ENCODE peak calls at places on chromosomes 2 and 18, in seven cellular contexts. P is fibroblast of mammary gland, H is GM12865, V is brain microvascular endothelial cell, C is IMR-90, U is A549, Y is PC-9. B is an unnamed sample.

GRCh38 chr2:187658952-187659525 is 104.8 kb upstream of the TFPI start:
- DNase-seq in Y (no peak), P (peak; percentile 41), U (peak; percentile 44), C (peak; percentile 45), V (peak; percentile 44), H (peak; percentile 36), B (no peak)

GRCh38 chr2:129229830-129230441 is 749.5 kb upstream of the RAB6C start:
- DNase-seq in U (no peak), Y (no peak), P (no peak), H (no peak), C (no peak), V (no peak), B (no peak)

GRCh38 chr2:147782521-147782920 is 62.3 kb upstream of the ACVR2A start:
- DNase-seq in U (no peak), H (no peak), V (peak; percentile 25), Y (no peak), P (peak; percentile 89), C (peak; percentile 80), B (no peak)

GRCh38 chr2:105180491-105180972 is 61.0 kb upstream of the GPR45 start:
- DNase-seq in P (no peak), H (no peak), Y (no peak), V (no peak), C (no peak), U (no peak), B (no peak)

GRCh38 chr2:233456111-233456510 is 101.8 kb downstream of the DGKD start:
- DNase-seq in H (no peak), Y (no peak), U (no peak), V (no peak), C (no peak), P (no peak), B (no peak)

GRCh38 chr2:172735646-172736418 is at the start of gene RAPGEF4:
- DNase-seq in U (no peak), C (no peak), Y (no peak), P (no peak), H (no peak), V (no peak), B (peak; percentile 48)

GRCh38 chr18:68847219-68847860 is 49.5 kb downstream of the CCDC102B start:
- DNase-seq in Y (peak; percentile 37), H (peak; percentile 42), C (peak; percentile 63), P (peak; percentile 69), U (peak; percentile 21), V (no peak), B (no peak)

GRCh38 chr2:165877565-165878550 is 75.7 kb downstream of the TTC21B start:
- DNase-seq in P (peak; percentile 74), Y (peak; percentile 52), H (peak; percentile 66), V (no peak), C (peak; percentile 66), U (no peak), B (no peak)

GRCh38 chr2:102660070-102660469 is 40.7 kb downstream of the SLC9A2 start:
- DNase-seq in H (no peak), P (no peak), U (peak; percentile 9), V (no peak), C (no peak), Y (no peak), B (no peak)

GRCh38 chr2:10579441-10580169 is 110.2 kb downstream of the NOL10 start:
- DNase-seq in H (no peak), U (no peak), V (no peak), P (no peak), C (no peak), Y (no peak), B (no peak)

GRCh38 chr18:8839285-8839684 is 133.9 kb downstream of the MTCL1 start:
- DNase-seq in U (no peak), P (no peak), H (no peak), C (no peak), Y (no peak), V (no peak), B (no peak)

GRCh38 chr2:157684940-157685466 is 56.3 kb upstream of the ACVR1C start:
- DNase-seq in V (no peak), C (no peak), U (no peak), H (no peak), Y (no peak), P (no peak), B (no peak)

GRCh38 chr2:8376603-8377423 is 305.0 kb upstream of the ID2 start:
- DNase-seq in Y (no peak), H (no peak), C (no peak), U (no peak), V (no peak), P (no peak), B (no peak)

GRCh38 chr2:39932198-39932597 is 153.1 kb upstream of the THUMPD2 start:
- DNase-seq in C (peak; percentile 56), Y (peak; percentile 30), V (no peak), P (no peak), U (no peak), H (no peak), B (no peak)

GRCh38 chr2:176181551-176181950 is 6.9 kb upstream of the HOXD1 start:
- DNase-seq in P (no peak), H (no peak), V (no peak), Y (no peak), C (no peak), U (no peak), B (no peak)

GRCh38 chr2:99153921-99154604 is 679 bp downstream of the TSGA10 start:
- DNase-seq in V (no peak), C (peak; percentile 10), P (peak; percentile 24), U (no peak), Y (no peak), H (no peak), B (no peak)

GRCh38 chr2:175981546-175981945 is 20.5 kb downstream of the LNPK start:
- DNase-seq in P (no peak), C (no peak), Y (no peak), H (no peak), U (no peak), V (no peak), B (no peak)

GRCh38 chr2:238513346-238513745 is 86.6 kb downstream of the ASB1 start:
- DNase-seq in P (peak; percentile 77), V (peak; percentile 38), Y (no peak), U (peak; percentile 64), H (peak; percentile 48), C (peak; percentile 29), B (peak; percentile 74)

GRCh38 chr2:81481242-81481993 is 1176.9 kb upstream of the LRRTM1 start:
- DNase-seq in Y (no peak), V (no peak), U (peak; percentile 7), C (no peak), P (no peak), H (no peak), B (no peak)

GRCh38 chr2:237326250-237327171 is 87.5 kb downstream of the COL6A3 start:
- DNase-seq in P (no peak), C (peak; percentile 87), U (no peak), Y (no peak), V (no peak), H (no peak), B (no peak)

GRCh38 chr18:65753520-65753919 is 2.7 kb downstream of the CDH7 start:
- DNase-seq in U (peak; percentile 69), H (peak; percentile 3), Y (no peak), V (no peak), P (no peak), C (no peak), B (peak; percentile 57)
- TF ChIP-seq CTCF in U (no peak), H (peak; percentile 12), Y (peak; percentile 56), V (peak; percentile 75), P (no peak), C (no peak), B (peak; percentile 52)

GRCh38 chr2:234789926-234790325 is 161.9 kb upstream of the SH3BP4 start:
- DNase-seq in H (no peak), U (no peak), C (no peak), Y (no peak), V (no peak), P (no peak), B (no peak)

GRCh38 chr2:234792566-234792965 is 159.3 kb upstream of the SH3BP4 start:
- DNase-seq in Y (no peak), H (no peak), U (no peak), V (peak; percentile 87), P (no peak), C (no peak), B (no peak)

GRCh38 chr2:234788841-234789240 is 163.0 kb upstream of the SH3BP4 start:
- DNase-seq in U (no peak), V (no peak), Y (no peak), C (no peak), P (no peak), H (no peak), B (no peak)

DNA sequence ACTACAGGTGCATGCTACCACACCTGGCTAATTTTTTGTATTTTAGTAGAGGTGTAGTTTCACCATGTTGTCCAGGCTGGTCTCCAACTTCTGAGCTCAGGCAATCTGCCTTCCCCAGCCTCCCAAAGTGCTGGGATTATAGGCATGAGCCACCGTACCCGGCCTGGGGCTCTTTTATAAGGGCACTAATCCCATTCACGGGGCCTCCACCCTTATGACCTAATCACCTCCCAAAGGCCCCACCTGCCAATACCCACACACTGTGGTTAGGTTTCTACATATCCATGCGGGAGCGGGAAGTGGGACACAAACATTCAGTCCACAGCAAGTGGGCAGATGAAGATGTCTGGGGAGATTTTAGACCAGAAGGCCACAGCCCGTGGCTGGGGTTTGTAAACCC is 164.7 kb upstream of the SH3BP4 start:
- DNase-seq in V (no peak), Y (no peak), H (no peak), P (no peak), U (no peak), C (no peak), B (no peak)
- TF ChIP-seq CTCF in V (no peak), Y (no peak), H (no peak), P (no peak), U (no peak), C (no peak), B (no peak)

DNA sequence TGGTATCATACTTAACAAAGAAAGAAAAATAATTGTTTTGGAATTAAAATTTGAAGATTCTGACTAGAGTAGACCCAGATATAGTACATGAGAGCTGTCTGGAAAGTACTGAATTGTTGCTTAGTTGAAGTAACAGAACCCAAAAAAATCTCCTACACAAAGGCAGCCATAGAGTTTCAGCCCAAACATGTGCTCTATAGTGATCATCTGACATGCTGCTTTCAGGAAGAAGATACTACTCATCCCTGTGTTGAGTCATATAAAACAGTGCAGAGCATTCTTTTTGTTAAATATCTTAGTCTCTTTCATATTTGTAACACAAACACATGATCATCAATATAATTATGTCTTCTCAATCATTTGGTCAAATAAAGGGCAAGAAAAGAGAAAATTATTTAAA is 84.8 kb upstream of the PTPRM start:
- DNase-seq in H (no peak), Y (no peak), C (no peak), P (peak; percentile 52), V (no peak), U (no peak), B (no peak)
- TF ChIP-seq CTCF in H (no peak), Y (no peak), C (no peak), P (no peak), V (no peak), U (no peak), B (no peak)

GRCh38 chr2:121520641-121520994 is 10.1 kb upstream of the RNU4ATAC start:
- DNase-seq in H (no peak), Y (no peak), C (no peak), V (no peak), U (no peak), P (no peak), B (no peak)

GRCh38 chr2:121524650-121525425 is 5.8 kb upstream of the RNU4ATAC start:
- DNase-seq in P (no peak), H (no peak), C (no peak), V (no peak), U (no peak), Y (no peak), B (no peak)

GRCh38 chr2:121519153-121519552 is 11.5 kb upstream of the RNU4ATAC start:
- DNase-seq in C (no peak), P (no peak), U (no peak), V (no peak), Y (no peak), H (no peak), B (no peak)

GRCh38 chr2:121521359-121521758 is 9.3 kb upstream of the RNU4ATAC start:
- DNase-seq in C (peak; percentile 80), Y (no peak), U (no peak), V (no peak), H (no peak), P (peak; percentile 77), B (no peak)

GRCh38 chr2:121519732-121520640 is 10.7 kb upstream of the RNU4ATAC start:
- DNase-seq in Y (no peak), H (no peak), P (peak; percentile 27), V (no peak), U (no peak), C (peak; percentile 23), B (no peak)
- TF ChIP-seq CTCF in Y (no peak), H (no peak), P (no peak), V (no peak), U (no peak), C (no peak), B (no peak)